ENCODE peak calls at places on chromosomes 11 and 22, in nine cellular contexts. One of them, this sample, is unnamed.

GRCh38 chr11:110373061-110373702 is 56.6 kb upstream of the FDX1 start:
- DNase-seq in ovary: no peak
- DNase-seq in body of pancreas: no peak
- DNase-seq in left ventricle myocardium inferior: no peak
- DNase-seq in LNCaP clone FGC: no peak
- DNase-seq in cardiac fibroblast: peak
- DNase-seq in GM10248: peak
- DNase-seq in astrocyte of the spinal cord: peak
- DNase-seq in kidney epithelial cell: no peak
- DNase-seq in this sample: no peak

GRCh38 chr11:83819936-83820549 is 533.9 kb upstream of the CCDC90B start:
- DNase-seq in kidney epithelial cell: peak
- DNase-seq in cardiac fibroblast: peak
- DNase-seq in GM10248: peak
- DNase-seq in body of pancreas: peak
- DNase-seq in astrocyte of the spinal cord: peak
- DNase-seq in ovary: no peak
- DNase-seq in left ventricle myocardium inferior: no peak
- DNase-seq in LNCaP clone FGC: peak
- DNase-seq in this sample: no peak

GRCh38 chr11:45333506-45333971 is 47.4 kb upstream of the SYT13 start:
- DNase-seq in GM10248: no peak
- DNase-seq in cardiac fibroblast: peak
- DNase-seq in left ventricle myocardium inferior: peak
- DNase-seq in body of pancreas: peak
- DNase-seq in ovary: peak
- DNase-seq in LNCaP clone FGC: no peak
- DNase-seq in kidney epithelial cell: no peak
- DNase-seq in astrocyte of the spinal cord: peak
- DNase-seq in this sample: peak

GRCh38 chr11:118530180-118530682 is 761 bp upstream of the TMEM25 start:
- DNase-seq in GM10248: no peak
- DNase-seq in left ventricle myocardium inferior: no peak
- DNase-seq in astrocyte of the spinal cord: peak
- DNase-seq in kidney epithelial cell: no peak
- DNase-seq in ovary: no peak
- DNase-seq in body of pancreas: peak
- DNase-seq in cardiac fibroblast: no peak
- DNase-seq in LNCaP clone FGC: no peak
- DNase-seq in this sample: no peak

GRCh38 chr11:13669544-13670488 is 1.3 kb downstream of the FAR1 start:
- DNase-seq in LNCaP clone FGC: no peak
- DNase-seq in kidney epithelial cell: no peak
- DNase-seq in astrocyte of the spinal cord: no peak
- DNase-seq in ovary: no peak
- DNase-seq in body of pancreas: no peak
- DNase-seq in cardiac fibroblast: no peak
- DNase-seq in GM10248: peak
- DNase-seq in left ventricle myocardium inferior: no peak
- DNase-seq in this sample: peak

GRCh38 chr22:49564666-49565515 is 262.8 kb downstream of the BRD1 start:
- DNase-seq in kidney epithelial cell: no peak
- DNase-seq in cardiac fibroblast: no peak
- DNase-seq in ovary: no peak
- DNase-seq in body of pancreas: no peak
- DNase-seq in GM10248: no peak
- DNase-seq in left ventricle myocardium inferior: no peak
- DNase-seq in astrocyte of the spinal cord: no peak
- DNase-seq in LNCaP clone FGC: no peak
- DNase-seq in this sample: no peak

GRCh38 chr22:32661296-32661695 is 140.2 kb upstream of the TIMP3 start:
- DNase-seq in cardiac fibroblast: peak
- DNase-seq in astrocyte of the spinal cord: peak
- DNase-seq in LNCaP clone FGC: no peak
- DNase-seq in body of pancreas: peak
- DNase-seq in kidney epithelial cell: peak
- DNase-seq in GM10248: no peak
- DNase-seq in left ventricle myocardium inferior: peak
- DNase-seq in ovary: no peak
- DNase-seq in this sample: no peak

GRCh38 chr11:34345991-34346480 is 11.8 kb downstream of the ABTB2 start:
- DNase-seq in LNCaP clone FGC: no peak
- DNase-seq in ovary: no peak
- DNase-seq in body of pancreas: no peak
- DNase-seq in kidney epithelial cell: no peak
- DNase-seq in cardiac fibroblast: peak
- DNase-seq in left ventricle myocardium inferior: peak
- DNase-seq in astrocyte of the spinal cord: peak
- DNase-seq in GM10248: no peak
- DNase-seq in this sample: no peak

GRCh38 chr11:1598816-1599215 is 722 bp upstream of the KRTAP5-2 start:
- DNase-seq in ovary: no peak
- DNase-seq in body of pancreas: no peak
- DNase-seq in GM10248: no peak
- DNase-seq in left ventricle myocardium inferior: no peak
- DNase-seq in cardiac fibroblast: no peak
- DNase-seq in kidney epithelial cell: no peak
- DNase-seq in astrocyte of the spinal cord: no peak
- DNase-seq in LNCaP clone FGC: no peak
- DNase-seq in this sample: no peak

GRCh38 chr22:47142427-47143046 is 380.1 kb downstream of the TBC1D22A start:
- DNase-seq in kidney epithelial cell: no peak
- DNase-seq in LNCaP clone FGC: no peak
- DNase-seq in astrocyte of the spinal cord: no peak
- DNase-seq in cardiac fibroblast: no peak
- DNase-seq in left ventricle myocardium inferior: no peak
- DNase-seq in body of pancreas: no peak
- DNase-seq in GM10248: no peak
- DNase-seq in ovary: no peak
- DNase-seq in this sample: no peak

GRCh38 chr11:771617-772204 is 5.6 kb downstream of the GATD1 start:
- DNase-seq in cardiac fibroblast: no peak
- DNase-seq in astrocyte of the spinal cord: no peak
- DNase-seq in ovary: no peak
- DNase-seq in left ventricle myocardium inferior: no peak
- DNase-seq in kidney epithelial cell: no peak
- DNase-seq in LNCaP clone FGC: no peak
- DNase-seq in GM10248: no peak
- DNase-seq in body of pancreas: no peak
- DNase-seq in this sample: no peak

GRCh38 chr11:64035081-64035524 is 628 bp upstream of the FLRT1 start:
- DNase-seq in left ventricle myocardium inferior: no peak
- DNase-seq in body of pancreas: no peak
- DNase-seq in LNCaP clone FGC: no peak
- DNase-seq in kidney epithelial cell: no peak
- DNase-seq in ovary: no peak
- DNase-seq in astrocyte of the spinal cord: no peak
- DNase-seq in GM10248: no peak
- DNase-seq in cardiac fibroblast: no peak
- DNase-seq in this sample: no peak

GRCh38 chr22:43262990-43263644 is 76.2 kb upstream of the TTLL12 start:
- DNase-seq in astrocyte of the spinal cord: no peak
- DNase-seq in cardiac fibroblast: peak
- DNase-seq in left ventricle myocardium inferior: peak
- DNase-seq in ovary: peak
- DNase-seq in kidney epithelial cell: no peak
- DNase-seq in GM10248: peak
- DNase-seq in LNCaP clone FGC: no peak
- DNase-seq in body of pancreas: peak
- DNase-seq in this sample: peak

GRCh38 chr22:29146771-29147170 is 58.9 kb upstream of the EMID1 start:
- DNase-seq in GM10248: no peak
- DNase-seq in left ventricle myocardium inferior: no peak
- DNase-seq in kidney epithelial cell: no peak
- DNase-seq in cardiac fibroblast: no peak
- DNase-seq in astrocyte of the spinal cord: no peak
- DNase-seq in LNCaP clone FGC: no peak
- DNase-seq in body of pancreas: no peak
- DNase-seq in ovary: no peak
- DNase-seq in this sample: no peak

GRCh38 chr11:36456136-36456535 is 53.9 kb downstream of the TRAF6 start:
- DNase-seq in kidney epithelial cell: no peak
- DNase-seq in ovary: no peak
- DNase-seq in body of pancreas: no peak
- DNase-seq in left ventricle myocardium inferior: no peak
- DNase-seq in astrocyte of the spinal cord: no peak
- DNase-seq in LNCaP clone FGC: no peak
- DNase-seq in GM10248: no peak
- DNase-seq in cardiac fibroblast: no peak
- DNase-seq in this sample: no peak

GRCh38 chr22:38141574-38141973 is 31.1 kb upstream of the BAIAP2L2 start:
- DNase-seq in LNCaP clone FGC: no peak
- DNase-seq in kidney epithelial cell: no peak
- DNase-seq in GM10248: no peak
- DNase-seq in astrocyte of the spinal cord: no peak
- DNase-seq in body of pancreas: no peak
- DNase-seq in cardiac fibroblast: no peak
- DNase-seq in ovary: no peak
- DNase-seq in left ventricle myocardium inferior: no peak
- DNase-seq in this sample: no peak

GRCh38 chr22:24265734-24266133 is 4.9 kb upstream of the SPECC1L start:
- DNase-seq in ovary: no peak
- DNase-seq in left ventricle myocardium inferior: no peak
- DNase-seq in LNCaP clone FGC: no peak
- DNase-seq in GM10248: no peak
- DNase-seq in astrocyte of the spinal cord: no peak
- DNase-seq in kidney epithelial cell: no peak
- DNase-seq in cardiac fibroblast: no peak
- DNase-seq in body of pancreas: no peak
- DNase-seq in this sample: no peak

GRCh38 chr11:69463181-69463891 is 18.1 kb upstream of the LINC01488 start:
- DNase-seq in left ventricle myocardium inferior: peak
- DNase-seq in LNCaP clone FGC: no peak
- DNase-seq in cardiac fibroblast: peak
- DNase-seq in kidney epithelial cell: no peak
- DNase-seq in ovary: no peak
- DNase-seq in body of pancreas: peak
- DNase-seq in GM10248: no peak
- DNase-seq in astrocyte of the spinal cord: peak
- DNase-seq in this sample: no peak

GRCh38 chr11:72842644-72843330 is 28.6 kb downstream of the ATG16L2 start:
- DNase-seq in left ventricle myocardium inferior: no peak
- DNase-seq in LNCaP clone FGC: no peak
- DNase-seq in GM10248: no peak
- DNase-seq in ovary: no peak
- DNase-seq in body of pancreas: no peak
- DNase-seq in astrocyte of the spinal cord: no peak
- DNase-seq in kidney epithelial cell: no peak
- DNase-seq in cardiac fibroblast: no peak
- DNase-seq in this sample: no peak

GRCh38 chr11:17921620-17922473 is 91.0 kb downstream of the SERGEF start:
- DNase-seq in cardiac fibroblast: peak
- DNase-seq in body of pancreas: peak
- DNase-seq in ovary: no peak
- DNase-seq in left ventricle myocardium inferior: no peak
- DNase-seq in astrocyte of the spinal cord: peak
- DNase-seq in kidney epithelial cell: no peak
- DNase-seq in GM10248: no peak
- DNase-seq in LNCaP clone FGC: no peak
- DNase-seq in this sample: no peak

GRCh38 chr11:34208266-34209135 is 103.1 kb downstream of the NAT10 start:
- DNase-seq in body of pancreas: no peak
- DNase-seq in cardiac fibroblast: peak
- DNase-seq in left ventricle myocardium inferior: no peak
- DNase-seq in GM10248: no peak
- DNase-seq in ovary: no peak
- DNase-seq in astrocyte of the spinal cord: no peak
- DNase-seq in kidney epithelial cell: no peak
- DNase-seq in LNCaP clone FGC: no peak
- DNase-seq in this sample: peak

GRCh38 chr11:36945384-36945783 is 347.3 kb upstream of the RAG2 start:
- DNase-seq in LNCaP clone FGC: no peak
- DNase-seq in left ventricle myocardium inferior: no peak
- DNase-seq in cardiac fibroblast: peak
- DNase-seq in kidney epithelial cell: no peak
- DNase-seq in astrocyte of the spinal cord: peak
- DNase-seq in GM10248: no peak
- DNase-seq in body of pancreas: no peak
- DNase-seq in ovary: no peak
- DNase-seq in this sample: no peak

GRCh38 chr22:41557401-41558240 is 3.2 kb upstream of the CSDC2 start:
- DNase-seq in LNCaP clone FGC: no peak
- DNase-seq in cardiac fibroblast: peak
- DNase-seq in body of pancreas: peak
- DNase-seq in ovary: peak
- DNase-seq in kidney epithelial cell: no peak
- DNase-seq in astrocyte of the spinal cord: peak
- DNase-seq in left ventricle myocardium inferior: peak
- DNase-seq in GM10248: peak
- DNase-seq in this sample: peak

GRCh38 chr11:21806508-21806907 is 386.4 kb upstream of the ANO5 start:
- DNase-seq in ovary: no peak
- DNase-seq in kidney epithelial cell: no peak
- DNase-seq in cardiac fibroblast: no peak
- DNase-seq in astrocyte of the spinal cord: no peak
- DNase-seq in body of pancreas: no peak
- DNase-seq in LNCaP clone FGC: no peak
- DNase-seq in left ventricle myocardium inferior: no peak
- DNase-seq in GM10248: no peak
- DNase-seq in this sample: no peak
- TF ChIP-seq CTCF in ovary: no peak
- TF ChIP-seq CTCF in kidney epithelial cell: no peak
- TF ChIP-seq CTCF in cardiac fibroblast: no peak
- TF ChIP-seq CTCF in astrocyte of the spinal cord: no peak
- TF ChIP-seq CTCF in body of pancreas: no peak
- TF ChIP-seq CTCF in LNCaP clone FGC: no peak
- TF ChIP-seq CTCF in left ventricle myocardium inferior: no peak
- TF ChIP-seq CTCF in GM10248: no peak
- TF ChIP-seq CTCF in this sample: no peak

GRCh38 chr22:21652010-21652546 is 10.0 kb downstream of the SDF2L1 start:
- DNase-seq in GM10248: peak
- DNase-seq in ovary: peak
- DNase-seq in cardiac fibroblast: peak
- DNase-seq in astrocyte of the spinal cord: peak
- DNase-seq in left ventricle myocardium inferior: peak
- DNase-seq in body of pancreas: peak
- DNase-seq in kidney epithelial cell: no peak
- DNase-seq in LNCaP clone FGC: peak
- DNase-seq in this sample: peak
- TF ChIP-seq CTCF in GM10248: no peak
- TF ChIP-seq CTCF in ovary: no peak
- TF ChIP-seq CTCF in cardiac fibroblast: no peak
- TF ChIP-seq CTCF in astrocyte of the spinal cord: no peak
- TF ChIP-seq CTCF in left ventricle myocardium inferior: no peak
- TF ChIP-seq CTCF in body of pancreas: no peak
- TF ChIP-seq CTCF in kidney epithelial cell: no peak
- TF ChIP-seq CTCF in LNCaP clone FGC: no peak
- TF ChIP-seq CTCF in this sample: no peak

GRCh38 chr11:124746621-124747243 is 5.3 kb downstream of the VSIG2 start:
- DNase-seq in cardiac fibroblast: peak
- DNase-seq in LNCaP clone FGC: peak
- DNase-seq in astrocyte of the spinal cord: peak
- DNase-seq in kidney epithelial cell: no peak
- DNase-seq in ovary: no peak
- DNase-seq in left ventricle myocardium inferior: peak
- DNase-seq in GM10248: peak
- DNase-seq in body of pancreas: peak
- DNase-seq in this sample: peak
- TF ChIP-seq CTCF in cardiac fibroblast: peak
- TF ChIP-seq CTCF in LNCaP clone FGC: peak
- TF ChIP-seq CTCF in astrocyte of the spinal cord: peak
- TF ChIP-seq CTCF in kidney epithelial cell: peak
- TF ChIP-seq CTCF in ovary: no peak
- TF ChIP-seq CTCF in left ventricle myocardium inferior: peak
- TF ChIP-seq CTCF in GM10248: peak
- TF ChIP-seq CTCF in body of pancreas: peak
- TF ChIP-seq CTCF in this sample: no peak

GRCh38 chr22:25960375-25960774 is 208.9 kb upstream of the SEZ6L start:
- DNase-seq in left ventricle myocardium inferior: no peak
- DNase-seq in astrocyte of the spinal cord: no peak
- DNase-seq in LNCaP clone FGC: no peak
- DNase-seq in kidney epithelial cell: no peak
- DNase-seq in body of pancreas: no peak
- DNase-seq in ovary: no peak
- DNase-seq in cardiac fibroblast: no peak
- DNase-seq in GM10248: no peak
- DNase-seq in this sample: no peak
- TF ChIP-seq CTCF in left ventricle myocardium inferior: no peak
- TF ChIP-seq CTCF in astrocyte of the spinal cord: no peak
- TF ChIP-seq CTCF in LNCaP clone FGC: no peak
- TF ChIP-seq CTCF in kidney epithelial cell: no peak
- TF ChIP-seq CTCF in body of pancreas: no peak
- TF ChIP-seq CTCF in ovary: no peak
- TF ChIP-seq CTCF in cardiac fibroblast: no peak
- TF ChIP-seq CTCF in GM10248: no peak
- TF ChIP-seq CTCF in this sample: no peak